ENCODE peak calls at places on chromosomes 3 and 15, in ten cellular contexts. One of them, this sample, is unnamed.

GRCh38 chr3:124512881-124513609 is 217.2 kb upstream of the UMPS start:
- DNase-seq in T-helper 17 cell: no peak
- DNase-seq in activated naive CD8-positive, alpha-beta T cell treated with anti-CD3 and anti-CD28 coated beads, Interleukin-2, amount 10 ng/mL, durations not matched to agents 7 days and 5 days: no peak
- DNase-seq in neural progenitor cell: peak
- DNase-seq in stimulated activated naive CD4-positive, alpha-beta T cell: no peak
- DNase-seq in AG10803: no peak
- DNase-seq in stimulated activated effector memory CD8-positive, alpha-beta T cell treated with anti-CD3 and anti-CD28 coated beads, Interleukin-12 subunit alpha, Interleukin-12 subunit beta, amount 100 ng/mL, for 72 hours: no peak
- DNase-seq in coronary artery: no peak
- DNase-seq in GM23248: no peak
- DNase-seq in Right ventricle myocardium superior: no peak
- DNase-seq in this sample: no peak

GRCh38 chr15:52326758-52327157 is 31.2 kb upstream of the MYO5C start:
- DNase-seq in stimulated activated naive CD4-positive, alpha-beta T cell: no peak
- DNase-seq in AG10803: peak
- DNase-seq in stimulated activated effector memory CD8-positive, alpha-beta T cell treated with anti-CD3 and anti-CD28 coated beads, Interleukin-12 subunit alpha, Interleukin-12 subunit beta, amount 100 ng/mL, for 72 hours: no peak
- DNase-seq in activated naive CD8-positive, alpha-beta T cell treated with anti-CD3 and anti-CD28 coated beads, Interleukin-2, amount 10 ng/mL, durations not matched to agents 7 days and 5 days: no peak
- DNase-seq in T-helper 17 cell: no peak
- DNase-seq in coronary artery: no peak
- DNase-seq in Right ventricle myocardium superior: no peak
- DNase-seq in GM23248: peak
- DNase-seq in neural progenitor cell: no peak
- DNase-seq in this sample: no peak

GRCh38 chr15:25864966-25865365 is 1.8 kb upstream of the ATP10A start:
- DNase-seq in T-helper 17 cell: no peak
- DNase-seq in AG10803: peak
- DNase-seq in activated naive CD8-positive, alpha-beta T cell treated with anti-CD3 and anti-CD28 coated beads, Interleukin-2, amount 10 ng/mL, durations not matched to agents 7 days and 5 days: no peak
- DNase-seq in neural progenitor cell: no peak
- DNase-seq in stimulated activated effector memory CD8-positive, alpha-beta T cell treated with anti-CD3 and anti-CD28 coated beads, Interleukin-12 subunit alpha, Interleukin-12 subunit beta, amount 100 ng/mL, for 72 hours: no peak
- DNase-seq in coronary artery: no peak
- DNase-seq in Right ventricle myocardium superior: no peak
- DNase-seq in GM23248: no peak
- DNase-seq in stimulated activated naive CD4-positive, alpha-beta T cell: no peak
- DNase-seq in this sample: no peak

GRCh38 chr3:126051741-126052140 is 32.2 kb downstream of the SLC41A3 start:
- DNase-seq in T-helper 17 cell: no peak
- DNase-seq in stimulated activated naive CD4-positive, alpha-beta T cell: no peak
- DNase-seq in Right ventricle myocardium superior: no peak
- DNase-seq in coronary artery: peak
- DNase-seq in neural progenitor cell: no peak
- DNase-seq in AG10803: no peak
- DNase-seq in GM23248: peak
- DNase-seq in activated naive CD8-positive, alpha-beta T cell treated with anti-CD3 and anti-CD28 coated beads, Interleukin-2, amount 10 ng/mL, durations not matched to agents 7 days and 5 days: no peak
- DNase-seq in stimulated activated effector memory CD8-positive, alpha-beta T cell treated with anti-CD3 and anti-CD28 coated beads, Interleukin-12 subunit alpha, Interleukin-12 subunit beta, amount 100 ng/mL, for 72 hours: no peak
- DNase-seq in this sample: no peak

GRCh38 chr3:32109256-32109655 is 2.8 kb downstream of the GPD1L start:
- DNase-seq in stimulated activated effector memory CD8-positive, alpha-beta T cell treated with anti-CD3 and anti-CD28 coated beads, Interleukin-12 subunit alpha, Interleukin-12 subunit beta, amount 100 ng/mL, for 72 hours: no peak
- DNase-seq in activated naive CD8-positive, alpha-beta T cell treated with anti-CD3 and anti-CD28 coated beads, Interleukin-2, amount 10 ng/mL, durations not matched to agents 7 days and 5 days: no peak
- DNase-seq in Right ventricle myocardium superior: peak
- DNase-seq in GM23248: peak
- DNase-seq in coronary artery: peak
- DNase-seq in AG10803: peak
- DNase-seq in stimulated activated naive CD4-positive, alpha-beta T cell: no peak
- DNase-seq in T-helper 17 cell: no peak
- DNase-seq in neural progenitor cell: no peak
- DNase-seq in this sample: no peak

GRCh38 chr15:98506711-98507110 is 141.6 kb upstream of the IGF1R start:
- DNase-seq in neural progenitor cell: no peak
- DNase-seq in stimulated activated naive CD4-positive, alpha-beta T cell: no peak
- DNase-seq in stimulated activated effector memory CD8-positive, alpha-beta T cell treated with anti-CD3 and anti-CD28 coated beads, Interleukin-12 subunit alpha, Interleukin-12 subunit beta, amount 100 ng/mL, for 72 hours: no peak
- DNase-seq in coronary artery: no peak
- DNase-seq in activated naive CD8-positive, alpha-beta T cell treated with anti-CD3 and anti-CD28 coated beads, Interleukin-2, amount 10 ng/mL, durations not matched to agents 7 days and 5 days: no peak
- DNase-seq in GM23248: no peak
- DNase-seq in T-helper 17 cell: no peak
- DNase-seq in Right ventricle myocardium superior: no peak
- DNase-seq in AG10803: no peak
- DNase-seq in this sample: no peak

GRCh38 chr3:128488995-128489859 is 3.8 kb downstream of the GATA2 start:
- DNase-seq in GM23248: peak
- DNase-seq in AG10803: peak
- DNase-seq in T-helper 17 cell: no peak
- DNase-seq in coronary artery: no peak
- DNase-seq in stimulated activated effector memory CD8-positive, alpha-beta T cell treated with anti-CD3 and anti-CD28 coated beads, Interleukin-12 subunit alpha, Interleukin-12 subunit beta, amount 100 ng/mL, for 72 hours: no peak
- DNase-seq in stimulated activated naive CD4-positive, alpha-beta T cell: no peak
- DNase-seq in Right ventricle myocardium superior: peak
- DNase-seq in neural progenitor cell: peak
- DNase-seq in activated naive CD8-positive, alpha-beta T cell treated with anti-CD3 and anti-CD28 coated beads, Interleukin-2, amount 10 ng/mL, durations not matched to agents 7 days and 5 days: peak
- DNase-seq in this sample: no peak

GRCh38 chr15:42679285-42680141 is 57.4 kb downstream of the CDAN1 start:
- DNase-seq in T-helper 17 cell: no peak
- DNase-seq in stimulated activated naive CD4-positive, alpha-beta T cell: no peak
- DNase-seq in neural progenitor cell: no peak
- DNase-seq in AG10803: no peak
- DNase-seq in Right ventricle myocardium superior: no peak
- DNase-seq in stimulated activated effector memory CD8-positive, alpha-beta T cell treated with anti-CD3 and anti-CD28 coated beads, Interleukin-12 subunit alpha, Interleukin-12 subunit beta, amount 100 ng/mL, for 72 hours: no peak
- DNase-seq in GM23248: no peak
- DNase-seq in coronary artery: no peak
- DNase-seq in activated naive CD8-positive, alpha-beta T cell treated with anti-CD3 and anti-CD28 coated beads, Interleukin-2, amount 10 ng/mL, durations not matched to agents 7 days and 5 days: no peak
- DNase-seq in this sample: no peak

GRCh38 chr15:40100133-40100946 is 8.3 kb downstream of the BMF start:
- DNase-seq in stimulated activated effector memory CD8-positive, alpha-beta T cell treated with anti-CD3 and anti-CD28 coated beads, Interleukin-12 subunit alpha, Interleukin-12 subunit beta, amount 100 ng/mL, for 72 hours: no peak
- DNase-seq in AG10803: no peak
- DNase-seq in stimulated activated naive CD4-positive, alpha-beta T cell: no peak
- DNase-seq in neural progenitor cell: no peak
- DNase-seq in coronary artery: no peak
- DNase-seq in GM23248: no peak
- DNase-seq in activated naive CD8-positive, alpha-beta T cell treated with anti-CD3 and anti-CD28 coated beads, Interleukin-2, amount 10 ng/mL, durations not matched to agents 7 days and 5 days: no peak
- DNase-seq in T-helper 17 cell: no peak
- DNase-seq in Right ventricle myocardium superior: no peak
- DNase-seq in this sample: no peak

GRCh38 chr15:95770191-95770590 is 560.3 kb upstream of the NR2F2 start:
- DNase-seq in T-helper 17 cell: no peak
- DNase-seq in neural progenitor cell: no peak
- DNase-seq in activated naive CD8-positive, alpha-beta T cell treated with anti-CD3 and anti-CD28 coated beads, Interleukin-2, amount 10 ng/mL, durations not matched to agents 7 days and 5 days: no peak
- DNase-seq in GM23248: peak
- DNase-seq in stimulated activated effector memory CD8-positive, alpha-beta T cell treated with anti-CD3 and anti-CD28 coated beads, Interleukin-12 subunit alpha, Interleukin-12 subunit beta, amount 100 ng/mL, for 72 hours: no peak
- DNase-seq in stimulated activated naive CD4-positive, alpha-beta T cell: no peak
- DNase-seq in coronary artery: no peak
- DNase-seq in Right ventricle myocardium superior: no peak
- DNase-seq in AG10803: peak
- DNase-seq in this sample: no peak

GRCh38 chr15:31364301-31365031 is 37.8 kb downstream of the KLF13 start:
- DNase-seq in AG10803: no peak
- DNase-seq in T-helper 17 cell: no peak
- DNase-seq in Right ventricle myocardium superior: no peak
- DNase-seq in coronary artery: no peak
- DNase-seq in stimulated activated naive CD4-positive, alpha-beta T cell: no peak
- DNase-seq in GM23248: no peak
- DNase-seq in stimulated activated effector memory CD8-positive, alpha-beta T cell treated with anti-CD3 and anti-CD28 coated beads, Interleukin-12 subunit alpha, Interleukin-12 subunit beta, amount 100 ng/mL, for 72 hours: no peak
- DNase-seq in activated naive CD8-positive, alpha-beta T cell treated with anti-CD3 and anti-CD28 coated beads, Interleukin-2, amount 10 ng/mL, durations not matched to agents 7 days and 5 days: peak
- DNase-seq in neural progenitor cell: peak
- DNase-seq in this sample: no peak